ENCODE peak calls at places on chromosome 16, in seven cellular contexts. G, U, C, T, J, R and Z are unnamed samples.

GRCh38 chr16:19831678-19832077 is 53.0 kb downstream of the GPRC5B start:
- DNase-seq in G (no peak), U (no peak), C (no peak), T (no peak), J (no peak), R (no peak), Z (peak; percentile 67)

GRCh38 chr16:49952386-49952785 is 72.6 kb upstream of the CNEP1R1 start:
- DNase-seq in G (no peak), U (no peak), C (no peak), T (no peak), J (no peak), R (no peak), Z (peak; percentile 35)

GRCh38 chr16:66585477-66586239 is 6.4 kb downstream of the CMTM2 start:
- DNase-seq in G (no peak), U (no peak), C (no peak), T (no peak), J (no peak), R (no peak), Z (no peak)

GRCh38 chr16:90057738-90058173 is 19.4 kb downstream of the PRDM7 start:
- DNase-seq in G (no peak), U (no peak), C (no peak), T (no peak), J (no peak), R (no peak), Z (peak; percentile 26)

GRCh38 chr16:83954577-83955016 is 1.6 kb downstream of the OSGIN1 start:
- DNase-seq in G (no peak), U (no peak), C (no peak), T (no peak), J (no peak), R (no peak), Z (peak; percentile 53)

GRCh38 chr16:71351558-71351901 is 7.0 kb upstream of the CALB2 start:
- DNase-seq in G (no peak), U (no peak), C (no peak), T (no peak), J (no peak), R (no peak), Z (peak; percentile 38)

GRCh38 chr16:29748077-29748759 is 2.4 kb upstream of the C16orf54 start:
- DNase-seq in G (no peak), U (no peak), C (no peak), T (no peak), J (no peak), R (no peak), Z (no peak)

GRCh38 chr16:59330030-59330670 is 596.0 kb upstream of the GOT2 start:
- DNase-seq in G (no peak), U (no peak), C (no peak), T (no peak), J (no peak), R (no peak), Z (no peak)

GRCh38 chr16:79748629-79749028 is 148.1 kb upstream of the MAF start:
- DNase-seq in G (no peak), U (no peak), C (no peak), T (no peak), J (no peak), R (no peak), Z (no peak)

GRCh38 chr16:53094013-53094630 is 39.3 kb downstream of the CHD9 start:
- DNase-seq in G (no peak), U (no peak), C (peak; percentile 8), T (peak; percentile 81), J (peak; percentile 22), R (no peak), Z (peak; percentile 23)

GRCh38 chr16:27818231-27818630 is 245.3 kb downstream of the GSG1L start:
- DNase-seq in G (no peak), U (no peak), C (no peak), T (no peak), J (no peak), R (no peak), Z (no peak)

GRCh38 chr16:30926333-30926811 is 3.0 kb downstream of the FBXL19 start:
- DNase-seq in G (no peak), U (no peak), C (no peak), T (no peak), J (no peak), R (no peak), Z (no peak)